ENCODE peak calls at places on chromosomes 11 and 22, in ten cellular contexts. M, Z, B, S, A, K, X, Q, V and F are unnamed samples.

GRCh38 chr11:47768090-47768620 is 1.0 kb upstream of the FNBP4 start:
- DNase-seq in M (no peak), Z (peak), B (no peak), S (peak), A (peak), K (peak), X (peak), Q (peak), V (peak), F (no peak)

GRCh38 chr11:77149716-77150392 is 21.8 kb downstream of the MYO7A start:
- DNase-seq in M (no peak), Z (no peak), B (no peak), S (no peak), A (no peak), K (no peak), X (no peak), Q (no peak), V (no peak), F (no peak)

GRCh38 chr11:125233736-125234275 is 69.3 kb downstream of the PKNOX2 start:
- DNase-seq in M (no peak), Z (no peak), B (no peak), S (no peak), A (no peak), K (peak), X (no peak), Q (no peak), V (no peak), F (no peak)

GRCh38 chr11:45209480-45209879 is 63.0 kb downstream of the PRDM11 start:
- DNase-seq in M (no peak), Z (no peak), B (no peak), S (no peak), A (no peak), K (no peak), X (no peak), Q (no peak), V (no peak), F (no peak)

GRCh38 chr11:46894506-46894905 is 23.8 kb downstream of the LRP4 start:
- DNase-seq in M (no peak), Z (no peak), B (no peak), S (no peak), A (no peak), K (no peak), X (no peak), Q (no peak), V (no peak), F (no peak)

GRCh38 chr22:24051568-24051967 is 40.5 kb downstream of the CABIN1 start:
- DNase-seq in M (no peak), Z (no peak), B (no peak), S (no peak), A (no peak), K (no peak), X (peak), Q (no peak), V (no peak), F (no peak)

GRCh38 chr11:5684627-5685362 is at the start of gene TRIM5:
- DNase-seq in M (no peak), Z (peak), B (peak), S (peak), A (peak), K (peak), X (peak), Q (peak), V (peak), F (peak)

GRCh38 chr11:35259529-35259928 is 120.6 kb downstream of the CD44 start:
- DNase-seq in M (no peak), Z (no peak), B (no peak), S (no peak), A (no peak), K (no peak), X (no peak), Q (no peak), V (no peak), F (no peak)

GRCh38 chr11:8342821-8343681 is 79.4 kb upstream of the LMO1 start:
- DNase-seq in M (no peak), Z (no peak), B (no peak), S (no peak), A (no peak), K (peak), X (no peak), Q (no peak), V (peak), F (peak)

GRCh38 chr11:7348432-7349298 is 97.0 kb downstream of the SYT9 start:
- DNase-seq in M (no peak), Z (peak), B (no peak), S (no peak), A (no peak), K (peak), X (peak), Q (no peak), V (peak), F (no peak)

GRCh38 chr11:297666-298405 is 1.5 kb downstream of the IFITM5 start:
- DNase-seq in M (no peak), Z (no peak), B (peak), S (peak), A (no peak), K (no peak), X (no peak), Q (no peak), V (no peak), F (peak)

GRCh38 chr22:19885841-19886592 is 31.3 kb upstream of the GNB1L start:
- DNase-seq in M (no peak), Z (no peak), B (peak), S (no peak), A (no peak), K (peak), X (no peak), Q (no peak), V (no peak), F (no peak)

GRCh38 chr11:104968365-104968855 is at the start of gene CASP4:
- DNase-seq in M (no peak), Z (peak), B (no peak), S (no peak), A (peak), K (no peak), X (no peak), Q (peak), V (peak), F (no peak)

GRCh38 chr22:27247691-27248434 is 553.7 kb downstream of the MN1 start:
- DNase-seq in M (no peak), Z (no peak), B (no peak), S (peak), A (peak), K (peak), X (peak), Q (no peak), V (no peak), F (no peak)

GRCh38 chr11:64131657-64132387 is 34.1 kb downstream of the MACROD1 start:
- DNase-seq in M (no peak), Z (no peak), B (no peak), S (no peak), A (no peak), K (no peak), X (no peak), Q (no peak), V (no peak), F (no peak)

GRCh38 chr11:13118194-13118593 is 109.1 kb downstream of the RASSF10 start:
- DNase-seq in M (no peak), Z (peak), B (no peak), S (no peak), A (peak), K (peak), X (no peak), Q (peak), V (no peak), F (no peak)

GRCh38 chr11:132838621-132839020 is 693.7 kb downstream of the OPCML start:
- DNase-seq in M (no peak), Z (no peak), B (no peak), S (no peak), A (peak), K (no peak), X (no peak), Q (peak), V (no peak), F (no peak)

GRCh38 chr11:2944953-2945756 is 15.9 kb upstream of the PHLDA2 start:
- DNase-seq in M (peak), Z (no peak), B (no peak), S (peak), A (no peak), K (peak), X (peak), Q (peak), V (peak), F (no peak)

GRCh38 chr22:17928391-17928790 is 96.0 kb downstream of the MICAL3 start:
- DNase-seq in M (no peak), Z (no peak), B (no peak), S (no peak), A (no peak), K (no peak), X (no peak), Q (no peak), V (no peak), F (no peak)

GRCh38 chr11:8872017-8872416 is 39.0 kb upstream of the AKIP1 start:
- DNase-seq in M (no peak), Z (no peak), B (no peak), S (no peak), A (no peak), K (no peak), X (no peak), Q (no peak), V (no peak), F (no peak)

GRCh38 chr11:128226106-128226716 is 361.1 kb downstream of the ETS1 start:
- DNase-seq in M (no peak), Z (no peak), B (no peak), S (no peak), A (no peak), K (no peak), X (no peak), Q (no peak), V (no peak), F (no peak)

GRCh38 chr22:24554316-24555159 is at the start of gene GUCD1:
- DNase-seq in M (no peak), Z (no peak), B (peak), S (peak), A (peak), K (peak), X (no peak), Q (peak), V (no peak), F (no peak)

GRCh38 chr22:35674335-35674734 is 26.1 kb downstream of the APOL6 start:
- DNase-seq in M (no peak), Z (no peak), B (no peak), S (no peak), A (no peak), K (peak), X (no peak), Q (no peak), V (no peak), F (no peak)

GRCh38 chr11:75265851-75266531 is 25.4 kb downstream of the TPBGL start:
- DNase-seq in M (no peak), Z (no peak), B (no peak), S (no peak), A (peak), K (no peak), X (peak), Q (peak), V (peak), F (no peak)

GRCh38 chr11:113907681-113908080 is 3.1 kb downstream of the HTR3B start:
- DNase-seq in M (no peak), Z (no peak), B (no peak), S (no peak), A (no peak), K (no peak), X (no peak), Q (no peak), V (no peak), F (no peak)

GRCh38 chr11:123473941-123474668 is 44.0 kb downstream of the GRAMD1B start:
- DNase-seq in M (no peak), Z (no peak), B (no peak), S (no peak), A (peak), K (no peak), X (no peak), Q (peak), V (no peak), F (no peak)

GRCh38 chr22:46815896-46816721 is 53.7 kb downstream of the TBC1D22A start:
- DNase-seq in M (no peak), Z (no peak), B (no peak), S (no peak), A (peak), K (peak), X (no peak), Q (peak), V (no peak), F (no peak)

GRCh38 chr11:64007629-64008282 is 21.5 kb downstream of the OTUB1 start:
- DNase-seq in M (no peak), Z (no peak), B (no peak), S (peak), A (no peak), K (peak), X (peak), Q (no peak), V (peak), F (no peak)

GRCh38 chr11:78802058-78802633 is 227.5 kb upstream of the NARS2 start:
- DNase-seq in M (no peak), Z (no peak), B (no peak), S (no peak), A (no peak), K (no peak), X (no peak), Q (no peak), V (no peak), F (no peak)

GRCh38 chr11:119315139-119316016 is 1.6 kb downstream of the MCAM start:
- DNase-seq in M (no peak), Z (no peak), B (peak), S (no peak), A (peak), K (peak), X (peak), Q (no peak), V (peak), F (no peak)